ENCODE peak calls at places on chromosome 4, in seven cellular contexts. N, T, D, F, C, I and E are unnamed samples.
A peak's percentile ranks its signal among the peaks of the same experiment; 100 is the strongest.

GRCh38 chr4:78661086-78661690 is 109.6 kb downstream of the ANXA3 start:
- DNase-seq in N (no peak), T (no peak), D (no peak), F (no peak), C (no peak), I (no peak), E (no peak)

GRCh38 chr4:89803915-89804314 is 33.0 kb downstream of the SNCA start:
- DNase-seq in N (no peak), T (no peak), D (no peak), F (no peak), C (no peak), I (no peak), E (no peak)

GRCh38 chr4:110793890-110794588 is 171.2 kb upstream of the PITX2 start:
- DNase-seq in N (no peak), T (no peak), D (no peak), F (no peak), C (no peak), I (no peak), E (no peak)

GRCh38 chr4:92047209-92047877 is 256.4 kb upstream of the GRID2 start:
- DNase-seq in N (no peak), T (no peak), D (no peak), F (no peak), C (no peak), I (no peak), E (no peak)

GRCh38 chr4:129839687-129840086 is 743.7 kb downstream of the C4orf33 start:
- DNase-seq in N (no peak), T (no peak), D (no peak), F (no peak), C (no peak), I (no peak), E (no peak)

GRCh38 chr4:166174717-166175510 is 301.9 kb downstream of the TLL1 start:
- DNase-seq in N (no peak), T (no peak), D (no peak), F (no peak), C (no peak), I (no peak), E (no peak)

GRCh38 chr4:110619401-110620247 is 3.3 kb downstream of the PITX2 start:
- DNase-seq in N (no peak), T (no peak), D (no peak), F (peak; percentile 73), C (no peak), I (no peak), E (no peak)

GRCh38 chr4:48332661-48333060 is 8.7 kb upstream of the SLAIN2 start:
- DNase-seq in N (no peak), T (no peak), D (no peak), F (no peak), C (no peak), I (no peak), E (no peak)

GRCh38 chr4:2300431-2300861 is 38.5 kb upstream of the MXD4 start:
- DNase-seq in N (no peak), T (no peak), D (peak; percentile 22), F (no peak), C (no peak), I (no peak), E (no peak)

GRCh38 chr4:69054578-69055200 is 41.6 kb upstream of the UGT2B7 start:
- DNase-seq in N (no peak), T (no peak), D (no peak), F (no peak), C (no peak), I (peak; percentile 66), E (no peak)

GRCh38 chr4:10106421-10107039 is 10.1 kb downstream of the WDR1 start:
- DNase-seq in N (peak; percentile 86), T (peak; percentile 83), D (peak; percentile 54), F (no peak), C (peak; percentile 84), I (no peak), E (peak; percentile 94)

GRCh38 chr4:75211422-75211821 is 278.5 kb downstream of the PARM1 start:
- DNase-seq in N (no peak), T (no peak), D (no peak), F (peak; percentile 10), C (no peak), I (no peak), E (no peak)

GRCh38 chr4:40143926-40144508 is 52.8 kb upstream of the RHOH start:
- DNase-seq in N (no peak), T (no peak), D (no peak), F (no peak), C (no peak), I (peak; percentile 3), E (no peak)

GRCh38 chr4:74006009-74006476 is 7.6 kb upstream of the CXCL5 start:
- DNase-seq in N (no peak), T (no peak), D (no peak), F (no peak), C (no peak), I (no peak), E (no peak)

GRCh38 chr4:173420324-173420752 is 21.4 kb upstream of the SCRG1 start:
- DNase-seq in N (no peak), T (no peak), D (no peak), F (no peak), C (no peak), I (peak; percentile 8), E (no peak)

GRCh38 chr4:69642961-69643360 is 3.5 kb upstream of the UGT2A2 start:
- DNase-seq in N (no peak), T (no peak), D (no peak), F (no peak), C (no peak), I (no peak), E (no peak)

GRCh38 chr4:183241322-183241640 is 78.8 kb downstream of the CLDN22 start:
- DNase-seq in N (no peak), T (no peak), D (no peak), F (no peak), C (no peak), I (no peak), E (no peak)

GRCh38 chr4:52824603-52825310 is 37.4 kb upstream of the RASL11B start:
- DNase-seq in N (no peak), T (peak; percentile 64), D (peak; percentile 38), F (peak; percentile 30), C (no peak), I (peak; percentile 67), E (no peak)

GRCh38 chr4:150415213-150415612 is 166.7 kb upstream of the MAB21L2 start:
- DNase-seq in N (no peak), T (no peak), D (no peak), F (no peak), C (no peak), I (no peak), E (no peak)

GRCh38 chr4:95371457-95372179 is 177.2 kb downstream of the UNC5C start:
- DNase-seq in N (no peak), T (no peak), D (no peak), F (no peak), C (no peak), I (no peak), E (no peak)

GRCh38 chr4:2348786-2349185 is 69.7 kb downstream of the ZFYVE28 start:
- DNase-seq in N (no peak), T (no peak), D (no peak), F (no peak), C (no peak), I (no peak), E (no peak)

GRCh38 chr4:48047421-48047844 is 30.9 kb downstream of the NIPAL1 start:
- DNase-seq in N (no peak), T (no peak), D (peak; percentile 34), F (no peak), C (no peak), I (no peak), E (no peak)

GRCh38 chr4:118158946-118159345 is 124.7 kb downstream of the NDST3 start:
- DNase-seq in N (no peak), T (no peak), D (no peak), F (no peak), C (no peak), I (no peak), E (no peak)

GRCh38 chr4:30056016-30056415 is 664.2 kb upstream of the PCDH7 start:
- DNase-seq in N (no peak), T (no peak), D (no peak), F (no peak), C (no peak), I (no peak), E (no peak)

GRCh38 chr4:125115941-125116340 is 198.8 kb upstream of the FAT4 start:
- DNase-seq in N (peak; percentile 2), T (no peak), D (no peak), F (no peak), C (no peak), I (no peak), E (no peak)

DNA sequence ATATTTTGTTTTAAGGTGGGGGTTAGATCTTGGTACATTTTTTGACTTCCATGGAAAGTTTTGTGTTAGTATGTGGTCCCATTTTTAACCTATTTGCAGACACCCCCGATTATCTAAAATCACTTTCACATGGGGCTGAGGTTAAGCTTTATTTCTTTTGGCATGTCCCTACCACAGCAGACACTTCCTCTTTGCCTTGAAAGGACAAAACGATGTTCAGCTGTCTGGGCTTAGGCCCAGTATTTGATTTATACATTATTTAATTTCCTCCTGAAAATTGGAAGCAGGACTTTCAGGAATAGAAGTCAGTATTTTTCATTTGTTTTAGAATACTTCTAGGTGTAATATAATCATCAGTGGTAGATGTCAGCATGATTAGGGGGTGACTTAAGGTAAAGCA is 112.4 kb upstream of the SPRY1 start:
- DNase-seq in N (no peak), T (no peak), D (no peak), F (no peak), C (no peak), I (no peak), E (no peak)
- TF ChIP-seq EP300 in N (no peak), T (no peak), D (no peak), F (no peak), C (no peak), I (no peak), E (no peak)

GRCh38 chr4:168633071-168633470 is 136.2 kb downstream of the PALLD start:
- DNase-seq in N (peak; percentile 36), T (no peak), D (no peak), F (no peak), C (no peak), I (no peak), E (no peak)
- H3K4me3 ChIP-seq in N (peak overlapping the region; percentile 58), T (peak overlapping the region; percentile 63), D (no peak overlapping the region), F (no peak overlapping the region), C (no peak overlapping the region), I (no peak overlapping the region), E (peak overlapping the region; percentile 55)

GRCh38 chr4:186029731-186030421 is 39.1 kb upstream of the TLR3 start:
- DNase-seq in N (no peak), T (peak; percentile 66), D (peak; percentile 78), F (peak; percentile 18), C (peak; percentile 31), I (no peak), E (peak; percentile 90)

GRCh38 chr4:186032259-186032658 is 36.7 kb upstream of the TLR3 start:
- DNase-seq in N (no peak), T (no peak), D (no peak), F (no peak), C (no peak), I (no peak), E (no peak)

GRCh38 chr4:186030795-186031194 is 38.2 kb upstream of the TLR3 start:
- DNase-seq in N (no peak), T (no peak), D (no peak), F (no peak), C (no peak), I (no peak), E (no peak)

GRCh38 chr4:186037182-186037581 is 31.8 kb upstream of the TLR3 start:
- DNase-seq in N (no peak), T (no peak), D (no peak), F (no peak), C (no peak), I (no peak), E (no peak)

GRCh38 chr4:186033027-186033426 is 35.9 kb upstream of the TLR3 start:
- DNase-seq in N (no peak), T (no peak), D (no peak), F (no peak), C (no peak), I (no peak), E (no peak)
- H3K9me3 ChIP-seq in N (no peaks in the 10 kb centered on the region), T (no peaks in the 10 kb centered on the region), D (no peaks in the 10 kb centered on the region), F (no peaks in the 10 kb centered on the region), C (no peaks in the 10 kb centered on the region), I (peaks cover 21% of the 10 kb centered on the region), E (no peaks in the 10 kb centered on the region)

GRCh38 chr4:137660211-137660610 is 127.9 kb upstream of the PCDH18 start:
- DNase-seq in N (no peak), T (no peak), D (no peak), F (no peak), C (no peak), I (no peak), E (no peak)
- TF ChIP-seq EP300 in N (no peak), T (no peak), D (no peak), F (no peak), C (no peak), I (no peak), E (no peak)